ENCODE peak calls at places on chromosome 22, in seven cellular contexts. X, M, O, R, I, V and B are unnamed samples.

GRCh38 chr22:31093090-31093850 is 12.2 kb downstream of the SMTN start:
- DNase-seq in I (no peak), V (no peak), M (no peak), R (no peak), X (no peak), O (no peak), B (peak)

GRCh38 chr22:47086596-47087248 is 324.3 kb downstream of the TBC1D22A start:
- DNase-seq in X (no peak), I (no peak), R (no peak), M (no peak), O (no peak), V (no peak), B (no peak)

GRCh38 chr22:44881624-44882023 is 128.2 kb downstream of the PHF21B start:
- DNase-seq in I (no peak), X (no peak), O (no peak), R (no peak), M (no peak), V (no peak), B (no peak)

GRCh38 chr22:37457093-37457893 is 28.9 kb downstream of the MFNG start:
- DNase-seq in I (peak), O (peak), V (peak), R (peak), M (peak), X (no peak), B (peak)

GRCh38 chr22:27801197-27801615 is 350 bp downstream of the MN1 start:
- DNase-seq in M (no peak), I (peak), X (no peak), O (peak), V (peak), R (peak), B (peak)

GRCh38 chr22:28903719-28904118 is 20.3 kb downstream of the ZNRF3 start:
- DNase-seq in O (no peak), M (no peak), V (no peak), X (no peak), R (no peak), I (no peak), B (no peak)

GRCh38 chr22:38461414-38462081 is 6.3 kb upstream of the KDELR3 start:
- DNase-seq in X (peak), R (peak), I (peak), O (peak), V (peak), M (peak), B (peak)

GRCh38 chr22:17726561-17727243 is 47.6 kb downstream of the BID start:
- DNase-seq in I (peak), V (no peak), X (peak), M (no peak), O (no peak), R (no peak), B (no peak)

GRCh38 chr22:40190501-40190900 is 12.8 kb downstream of the TNRC6B start:
- DNase-seq in R (no peak), V (no peak), O (no peak), I (no peak), X (no peak), M (no peak), B (no peak)

GRCh38 chr22:39658367-39658766 is 87.8 kb downstream of the CACNA1I start:
- DNase-seq in X (no peak), M (no peak), V (no peak), R (no peak), I (peak), O (no peak), B (peak)

GRCh38 chr22:31846161-31847115 is 92.6 kb downstream of the DEPDC5 start:
- DNase-seq in I (peak), R (no peak), V (peak), O (peak), M (no peak), X (peak), B (no peak)

GRCh38 chr22:50696251-50696798 is 23.7 kb downstream of the SHANK3 start:
- DNase-seq in M (no peak), O (no peak), R (no peak), I (no peak), X (no peak), V (no peak), B (no peak)

GRCh38 chr22:45577746-45578523 is 75.3 kb downstream of the FBLN1 start:
- DNase-seq in M (peak), V (peak), X (peak), R (peak), I (peak), O (peak), B (peak)

GRCh38 chr22:37777122-37777687 is 30.5 kb upstream of the GCAT start:
- DNase-seq in R (no peak), M (peak), O (peak), V (peak), I (no peak), X (peak), B (peak)

GRCh38 chr22:49211176-49211575 is 616.5 kb downstream of the BRD1 start:
- DNase-seq in I (no peak), V (no peak), M (no peak), X (no peak), R (no peak), O (no peak), B (no peak)

GRCh38 chr22:19663821-19664325 is 50.4 kb upstream of the SEPTIN5 start:
- DNase-seq in X (no peak), M (no peak), V (peak), O (peak), I (no peak), R (no peak), B (no peak)

GRCh38 chr22:37267128-37267587 is 15.2 kb upstream of the CYTH4 start:
- DNase-seq in R (peak), O (no peak), M (peak), I (peak), V (peak), X (no peak), B (peak)

GRCh38 chr22:29755889-29756288 is 10.9 kb downstream of the ZMAT5 start:
- DNase-seq in X (no peak), R (no peak), M (no peak), O (no peak), V (no peak), I (no peak), B (no peak)

GRCh38 chr22:45648320-45649070 is 23.1 kb upstream of the ATXN10 start:
- DNase-seq in O (no peak), X (no peak), V (no peak), I (no peak), M (no peak), R (no peak), B (no peak)

GRCh38 chr22:37162221-37163095 is 12.7 kb upstream of the IL2RB start:
- DNase-seq in I (peak), V (no peak), M (no peak), R (no peak), O (no peak), X (no peak), B (peak)

GRCh38 chr22:17237031-17237668 is 17.9 kb upstream of the ADA2 start:
- DNase-seq in V (no peak), R (peak), X (no peak), O (no peak), I (peak), M (no peak), B (no peak)

GRCh38 chr22:32579533-32580220 is 105.1 kb downstream of the FBXO7 start:
- DNase-seq in M (no peak), R (no peak), V (no peak), X (no peak), O (peak), I (no peak), B (no peak)

GRCh38 chr22:42462016-42462415 is 29.8 kb upstream of the NFAM1 start:
- DNase-seq in V (no peak), R (no peak), O (no peak), M (no peak), I (no peak), X (no peak), B (no peak)

GRCh38 chr22:49308300-49308699 is 519.4 kb downstream of the BRD1 start:
- DNase-seq in M (no peak), V (no peak), I (no peak), X (no peak), R (no peak), O (no peak), B (no peak)

GRCh38 chr22:43857367-43857766 is 4.9 kb downstream of the SULT4A1 start:
- DNase-seq in M (no peak), V (no peak), I (no peak), R (no peak), O (no peak), X (no peak), B (no peak)

GRCh38 chr22:17217179-17217578 is 2.1 kb downstream of the ADA2 start:
- DNase-seq in M (no peak), I (peak), X (no peak), V (no peak), R (no peak), O (no peak), B (no peak)

GRCh38 chr22:37492428-37493344 is 6.5 kb upstream of the MFNG start:
- DNase-seq in M (no peak), X (no peak), O (peak), V (peak), R (no peak), I (peak), B (peak)

GRCh38 chr22:39146256-39147101 is 6.0 kb downstream of the CBX7 start:
- DNase-seq in I (no peak), R (no peak), M (no peak), V (no peak), X (no peak), O (no peak), B (no peak)

GRCh38 chr22:38638216-38638615 is 18.0 kb downstream of the FAM227A start:
- DNase-seq in I (no peak), M (no peak), O (no peak), X (no peak), V (no peak), R (no peak), B (no peak)

GRCh38 chr22:46297151-46297819 is 615 bp downstream of the GTSE1 start:
- DNase-seq in V (no peak), I (peak), O (peak), R (peak), M (no peak), X (no peak), B (no peak)

GRCh38 chr22:20810645-20811044 is 36.7 kb downstream of the SERPIND1 start:
- DNase-seq in M (no peak), O (no peak), V (no peak), R (no peak), I (peak), X (no peak), B (no peak)

GRCh38 chr22:19405652-19406051 is 25.9 kb downstream of the HIRA start:
- DNase-seq in X (no peak), O (no peak), M (no peak), I (no peak), V (no peak), R (no peak), B (no peak)

GRCh38 chr22:39556970-39557811 is 13.4 kb upstream of the CACNA1I start:
- DNase-seq in M (no peak), V (peak), I (peak), O (peak), X (no peak), R (no peak), B (no peak)

GRCh38 chr22:24338701-24339451 is 68.2 kb downstream of the SPECC1L start:
- DNase-seq in M (no peak), I (no peak), O (peak), X (no peak), R (no peak), V (no peak), B (no peak)